ENCODE peak calls at places on chromosomes 1 and 21, in five cellular contexts. U, B, G, A and R are unnamed samples.

GRCh38 chr1:12601690-12602632 is 16.0 kb downstream of the DHRS3 start:
- DNase-seq in B (peak), G (no peak), A (no peak), U (peak), R (no peak)

GRCh38 chr21:41236361-41236973 is 68.5 kb downstream of the BACE2 start:
- DNase-seq in B (no peak), A (no peak), U (no peak), G (no peak), R (no peak)

GRCh38 chr1:31782066-31782762 is 18.1 kb upstream of the ADGRB2 start:
- DNase-seq in G (no peak), A (no peak), U (no peak), B (no peak), R (no peak)

GRCh38 chr1:178126790-178127189 is 32.9 kb downstream of the RASAL2 start:
- DNase-seq in U (peak), B (no peak), G (no peak), A (no peak), R (peak)

GRCh38 chr1:60906039-60906438 is 176.3 kb upstream of the NFIA start:
- DNase-seq in U (no peak), G (no peak), A (no peak), B (no peak), R (no peak)

GRCh38 chr1:105172803-105173202 is 1423.1 kb downstream of the AMY1C start:
- DNase-seq in B (no peak), A (no peak), G (no peak), U (no peak), R (no peak)

GRCh38 chr1:9612871-9613624 is 24.3 kb downstream of the TMEM201 start:
- DNase-seq in A (no peak), G (no peak), B (no peak), U (no peak), R (no peak)

GRCh38 chr1:229396607-229397189 is 37.2 kb downstream of the ACTA1 start:
- DNase-seq in U (no peak), A (no peak), B (no peak), G (no peak), R (no peak)

GRCh38 chr1:212070720-212071302 is 35.3 kb downstream of the DTL start:
- DNase-seq in G (no peak), U (peak), B (peak), A (no peak), R (peak)

GRCh38 chr21:39003982-39004775 is 179.1 kb downstream of the PSMG1 start:
- DNase-seq in A (no peak), U (no peak), B (peak), G (no peak), R (no peak)

GRCh38 chr1:209655832-209656231 is 3.6 kb upstream of the LAMB3 start:
- DNase-seq in U (no peak), G (no peak), A (no peak), B (no peak), R (no peak)

GRCh38 chr1:214002060-214002459 is 14.3 kb downstream of the PROX1 start:
- DNase-seq in U (no peak), B (no peak), G (no peak), A (no peak), R (no peak)

GRCh38 chr21:43753439-43753799 is 22.7 kb downstream of the CSTB start:
- DNase-seq in U (no peak), G (no peak), A (no peak), B (no peak), R (no peak)

GRCh38 chr21:29718081-29718815 is 221.5 kb downstream of the GRIK1 start:
- DNase-seq in U (no peak), G (no peak), B (no peak), A (no peak), R (no peak)

GRCh38 chr1:227952374-227953021 is 4.8 kb upstream of the WNT9A start:
- DNase-seq in B (peak), U (no peak), A (no peak), G (no peak), R (no peak)

GRCh38 chr1:63951076-63951946 is 177.5 kb downstream of the ROR1 start:
- DNase-seq in U (no peak), A (no peak), B (no peak), G (no peak), R (no peak)

GRCh38 chr1:186308264-186309060 is 66.6 kb downstream of the TPR start:
- DNase-seq in U (no peak), B (no peak), G (no peak), A (no peak), R (no peak)

GRCh38 chr1:185341196-185341781 is 24.2 kb upstream of the IVNS1ABP start:
- DNase-seq in B (no peak), A (no peak), G (no peak), U (no peak), R (no peak)

GRCh38 chr1:239570878-239571277 is 184.5 kb downstream of the CHRM3 start:
- DNase-seq in G (no peak), U (no peak), B (no peak), A (no peak), R (no peak)

GRCh38 chr1:9890224-9890731 is 19.8 kb downstream of the CTNNBIP1 start:
- DNase-seq in B (no peak), U (peak), A (no peak), G (no peak), R (no peak)

GRCh38 chr21:26148834-26149354 is 21.7 kb downstream of the APP start:
- DNase-seq in A (no peak), G (no peak), U (no peak), B (no peak), R (no peak)

GRCh38 chr1:21783679-21784603 is 992 bp upstream of the USP48 start:
- DNase-seq in A (peak), B (peak), G (peak), U (no peak), R (no peak)

GRCh38 chr1:173506437-173506836 is 29.3 kb downstream of the PRDX6 start:
- DNase-seq in A (no peak), B (no peak), G (no peak), U (peak), R (no peak)

GRCh38 chr1:225554216-225554812 is 98.6 kb downstream of the ENAH start:
- DNase-seq in G (no peak), U (peak), B (peak), A (no peak), R (no peak)

GRCh38 chr1:230807551-230808267 is 60.5 kb downstream of the CAPN9 start:
- DNase-seq in U (no peak), G (no peak), B (no peak), A (no peak), R (no peak)

GRCh38 chr1:183710734-183711133 is 57.6 kb upstream of the APOBEC4 start:
- DNase-seq in G (no peak), U (no peak), B (no peak), A (no peak), R (no peak)

GRCh38 chr1:54384921-54385726 is 21.1 kb downstream of the SSBP3 start:
- DNase-seq in G (no peak), B (no peak), A (no peak), U (no peak), R (no peak)

GRCh38 chr1:88801575-88802208 is 89.7 kb downstream of the GTF2B start:
- DNase-seq in U (no peak), B (no peak), G (peak), A (no peak), R (peak)

GRCh38 chr1:192810253-192810880 is 1.5 kb downstream of the RGS2 start:
- DNase-seq in G (no peak), A (no peak), B (no peak), U (no peak), R (no peak)

GRCh38 chr1:157390646-157391045 is 161.7 kb downstream of the FCRL5 start:
- DNase-seq in A (no peak), B (no peak), G (no peak), U (no peak), R (no peak)

GRCh38 chr1:24502168-24503002 is at the start of gene RCAN3:
- DNase-seq in B (peak), A (peak), U (peak), G (no peak), R (peak)

GRCh38 chr1:2952992-2953391 is 68.3 kb upstream of the ACTRT2 start:
- DNase-seq in G (no peak), B (no peak), A (no peak), U (no peak), R (no peak)

GRCh38 chr1:2955652-2956051 is 65.6 kb upstream of the ACTRT2 start:
- DNase-seq in B (no peak), G (no peak), U (no peak), A (no peak), R (no peak)

GRCh38 chr1:2953688-2954285 is 67.5 kb upstream of the ACTRT2 start:
- DNase-seq in A (no peak), G (no peak), U (no peak), B (no peak), R (no peak)

GRCh38 chr1:2957329-2957728 is 63.9 kb upstream of the ACTRT2 start:
- DNase-seq in A (no peak), G (no peak), U (no peak), B (no peak), R (no peak)

DNA sequence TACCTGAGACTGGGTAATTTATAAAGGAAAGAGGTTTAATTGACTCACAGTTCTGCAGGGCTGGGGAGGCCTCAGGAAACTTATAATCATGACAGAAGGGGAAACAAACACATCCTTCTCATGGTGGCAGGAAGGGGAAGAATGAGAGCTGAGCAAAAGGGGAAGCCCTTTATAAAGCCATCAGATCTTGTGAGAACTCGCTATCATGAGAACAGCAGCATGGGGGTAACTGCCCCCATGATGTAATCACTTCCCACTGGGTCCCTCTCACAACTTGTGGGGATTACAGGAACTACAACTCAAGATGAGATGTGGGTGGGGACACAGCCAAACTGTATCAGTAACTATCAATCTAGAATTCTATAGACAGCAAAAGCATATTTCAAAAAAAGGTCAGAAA is 64.7 kb upstream of the ACTRT2 start:
- DNase-seq in A (no peak), G (no peak), U (no peak), B (no peak), R (no peak)
- TF ChIP-seq JUND in A (no peak), G (no peak), U (no peak), B (no peak), R (no peak)

GRCh38 chr1:175503538-175503937 is 239.9 kb downstream of the TNR start:
- DNase-seq in A (no peak), B (no peak), G (no peak), U (no peak), R (no peak)
- TF ChIP-seq JUND in A (no peak), B (no peak), G (no peak), U (no peak), R (no peak)

GRCh38 chr21:35348686-35349085 is 299.6 kb upstream of the RUNX1 start:
- DNase-seq in G (no peak), B (no peak), A (no peak), U (no peak), R (no peak)
- TF ChIP-seq JUND in G (no peak), B (no peak), A (no peak), U (no peak), R (no peak)

GRCh38 chr21:42653492-42654061 is at the start of gene PDE9A:
- DNase-seq in B (peak), U (no peak), A (no peak), G (no peak), R (no peak)
- TF ChIP-seq JUND in B (no peak), U (no peak), A (no peak), G (no peak), R (no peak)

GRCh38 chr1:44817307-44817706 is 9.0 kb downstream of the BTBD19 start:
- DNase-seq in U (no peak), A (no peak), B (no peak), G (no peak), R (no peak)
- TF ChIP-seq JUND in U (no peak), A (no peak), B (no peak), G (no peak), R (no peak)

GRCh38 chr1:176894450-176894849 is 270.1 kb downstream of the ASTN1 start:
- DNase-seq in A (no peak), B (no peak), U (no peak), G (no peak), R (no peak)

GRCh38 chr1:176897350-176898236 is 266.9 kb downstream of the ASTN1 start:
- DNase-seq in B (peak), A (peak), G (no peak), U (peak), R (peak)

GRCh38 chr1:176888471-176889032 is 276.0 kb downstream of the ASTN1 start:
- DNase-seq in B (no peak), G (no peak), U (no peak), A (no peak), R (no peak)

GRCh38 chr1:176896216-176896615 is 268.3 kb downstream of the ASTN1 start:
- DNase-seq in U (no peak), A (no peak), G (no peak), B (no peak), R (no peak)

GRCh38 chr1:176893625-176894352 is 270.7 kb downstream of the ASTN1 start:
- DNase-seq in A (no peak), B (no peak), U (no peak), G (no peak), R (no peak)
- TF ChIP-seq JUND in A (no peak), B (no peak), U (no peak), G (no peak), R (no peak)

GRCh38 chr1:30756545-30757195 is 904 bp downstream of the LAPTM5 start:
- DNase-seq in A (no peak), G (no peak), B (peak), U (no peak), R (no peak)
- TF ChIP-seq JUND in A (no peak), G (no peak), B (peak), U (no peak), R (no peak)

DNA sequence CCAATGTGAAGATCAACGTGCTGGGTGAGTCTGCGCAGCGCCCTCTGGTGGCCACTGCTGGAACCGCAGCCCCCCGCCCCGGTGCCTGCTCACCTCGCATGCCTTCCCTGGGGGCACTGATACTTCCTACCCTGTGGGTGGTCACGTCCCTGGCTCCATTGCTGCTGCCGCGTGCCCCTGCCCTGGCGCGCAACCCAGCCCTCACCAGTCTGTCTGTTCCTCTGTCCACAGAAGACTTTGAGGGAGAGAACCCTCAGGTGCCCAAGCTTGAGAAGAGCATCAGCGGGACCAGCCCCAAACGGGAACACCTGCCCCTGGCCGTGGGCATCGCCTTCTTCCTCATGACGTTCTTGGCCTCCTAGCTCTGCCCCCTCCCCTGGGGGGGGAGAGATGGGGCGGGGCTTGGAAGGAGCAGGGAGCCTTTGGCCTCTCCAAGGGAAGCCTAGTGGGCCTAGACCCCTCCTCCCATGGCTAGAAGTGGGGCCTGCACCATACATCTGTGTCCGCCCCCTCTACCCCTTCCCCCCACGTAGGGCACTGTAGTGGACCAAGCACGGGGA is 7.6 kb downstream of the EFNA3 start:
- DNase-seq in U (no peak), A (no peak), B (peak), G (no peak), R (peak)
- TF ChIP-seq JUND in U (no peak), A (no peak), B (no peak), G (no peak), R (no peak)